ENCODE peak calls at places on chromosomes 6 and 20, in four cellular contexts. One of them, this sample, is unnamed. For H3F3A and H3K27me3, the result is how much of the 10 kb centered on the place peaks cover.

GRCh38 chr20:1396702-1397101 is 3.8 kb upstream of the FKBP1A start:
- DNase-seq in SK-N-SH: no peak
- DNase-seq in MM.1S: no peak
- DNase-seq in GM23338: no peak
- DNase-seq in this sample: no peak

GRCh38 chr20:37401282-37401929 is 55.5 kb downstream of the SRC start:
- DNase-seq in SK-N-SH: no peak
- DNase-seq in MM.1S: no peak
- DNase-seq in GM23338: no peak
- DNase-seq in this sample: no peak

GRCh38 chr6:15413558-15414257 is 167.8 kb downstream of the JARID2 start:
- DNase-seq in SK-N-SH: no peak
- DNase-seq in GM23338: no peak
- DNase-seq in MM.1S: no peak
- DNase-seq in this sample: no peak

GRCh38 chr6:126056355-126057004 is 70.1 kb downstream of the TRMT11 start:
- DNase-seq in SK-N-SH: no peak
- DNase-seq in MM.1S: no peak
- DNase-seq in GM23338: peak
- DNase-seq in this sample: no peak

GRCh38 chr20:13299401-13299800 is 78.3 kb downstream of the ISM1 start:
- DNase-seq in SK-N-SH: no peak
- DNase-seq in MM.1S: no peak
- DNase-seq in GM23338: no peak
- DNase-seq in this sample: no peak

GRCh38 chr6:159969204-159969912 is 476 bp downstream of the IGF2R start:
- DNase-seq in MM.1S: no peak
- DNase-seq in GM23338: peak
- DNase-seq in SK-N-SH: peak
- DNase-seq in this sample: no peak

GRCh38 chr6:147441751-147442150 is 66.7 kb upstream of the SAMD5 start:
- DNase-seq in SK-N-SH: no peak
- DNase-seq in MM.1S: no peak
- DNase-seq in GM23338: no peak
- DNase-seq in this sample: no peak

GRCh38 chr6:129890164-129890563 is 29.0 kb upstream of the TMEM244 start:
- DNase-seq in MM.1S: no peak
- DNase-seq in GM23338: no peak
- DNase-seq in SK-N-SH: no peak
- DNase-seq in this sample: peak

GRCh38 chr6:15352229-15352628 is 106.4 kb downstream of the JARID2 start:
- DNase-seq in MM.1S: no peak
- DNase-seq in GM23338: no peak
- DNase-seq in SK-N-SH: no peak
- DNase-seq in this sample: no peak

GRCh38 chr6:135212935-135213334 is 31.8 kb downstream of the MYB start:
- DNase-seq in GM23338: no peak
- DNase-seq in SK-N-SH: no peak
- DNase-seq in MM.1S: no peak
- DNase-seq in this sample: peak

GRCh38 chr6:149680490-149680889 is 32.0 kb upstream of the KATNA1 start:
- DNase-seq in GM23338: no peak
- DNase-seq in SK-N-SH: no peak
- DNase-seq in MM.1S: no peak
- DNase-seq in this sample: no peak

GRCh38 chr6:8941578-8941977 is 506.2 kb upstream of the SLC35B3 start:
- DNase-seq in GM23338: no peak
- DNase-seq in SK-N-SH: no peak
- DNase-seq in MM.1S: no peak
- DNase-seq in this sample: no peak

GRCh38 chr6:105137388-105137787 is 42.4 kb downstream of the POPDC3 start:
- DNase-seq in GM23338: peak
- DNase-seq in SK-N-SH: peak
- DNase-seq in MM.1S: no peak
- DNase-seq in this sample: no peak

GRCh38 chr6:105138141-105138540 is 41.7 kb downstream of the POPDC3 start:
- DNase-seq in SK-N-SH: no peak
- DNase-seq in GM23338: no peak
- DNase-seq in MM.1S: no peak
- DNase-seq in this sample: no peak

GRCh38 chr6:105135907-105136432 is 43.8 kb downstream of the POPDC3 start:
- DNase-seq in SK-N-SH: no peak
- DNase-seq in GM23338: peak
- DNase-seq in MM.1S: no peak
- DNase-seq in this sample: no peak

GRCh38 chr6:105135056-105135455 is 44.8 kb downstream of the POPDC3 start:
- DNase-seq in GM23338: peak
- DNase-seq in SK-N-SH: peak
- DNase-seq in MM.1S: no peak
- DNase-seq in this sample: peak

DNA sequence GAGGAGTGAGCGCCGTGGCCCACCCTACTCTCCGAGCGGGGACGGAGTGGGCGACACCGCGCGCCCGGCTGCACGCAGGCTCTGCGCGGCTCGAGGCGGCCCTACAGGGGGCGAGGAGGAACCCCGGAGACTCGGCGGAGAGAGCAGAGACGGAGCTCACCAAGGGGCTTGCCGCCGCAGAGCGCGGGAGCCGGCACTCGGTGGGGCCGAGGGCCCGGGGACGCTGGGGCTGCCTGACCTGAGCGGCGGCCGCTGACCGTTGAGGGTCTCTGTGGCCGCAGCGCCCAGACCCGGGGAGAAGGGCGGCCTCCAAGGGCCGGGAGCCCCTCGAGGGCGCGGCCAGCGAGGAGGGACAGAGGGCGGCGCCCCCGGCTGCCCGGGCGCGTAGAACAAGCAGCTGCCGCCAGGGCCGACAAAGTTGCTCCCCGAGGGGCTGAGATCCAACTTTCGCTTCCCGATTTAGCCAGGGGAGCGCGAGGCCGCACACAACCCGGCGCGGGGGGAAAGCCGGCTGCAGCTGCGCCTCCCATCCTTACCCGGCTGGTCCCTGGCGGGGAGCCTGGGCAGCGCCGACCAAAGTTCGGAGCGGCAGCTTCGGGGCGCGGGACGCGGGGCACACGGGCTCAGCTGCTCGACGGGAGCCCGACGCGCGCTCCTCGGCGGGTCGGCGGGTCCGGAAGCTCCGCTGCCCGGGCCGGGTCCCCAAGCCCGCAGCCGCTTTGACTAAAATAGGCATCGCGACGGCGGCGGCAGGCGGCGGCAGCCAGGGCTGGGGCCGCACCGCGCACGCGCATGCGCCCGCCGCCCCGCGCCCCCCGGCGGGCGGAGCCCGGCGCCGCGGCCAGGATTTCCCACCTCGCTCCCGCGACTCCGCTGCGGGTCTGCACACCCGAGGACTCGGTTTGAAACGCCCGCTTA is 43.1 kb downstream of the POPDC3 start:
- DNase-seq in SK-N-SH: peak
- DNase-seq in MM.1S: peak
- DNase-seq in GM23338: peak
- DNase-seq in this sample: no peak
- TF ChIP-seq CTCF in SK-N-SH: peak
- TF ChIP-seq CTCF in MM.1S: peak
- TF ChIP-seq CTCF in GM23338: no peak
- TF ChIP-seq CTCF in this sample: no peak

GRCh38 chr20:31565699-31566331 is 39.3 kb upstream of the ID1 start:
- DNase-seq in GM23338: no peak
- DNase-seq in SK-N-SH: no peak
- DNase-seq in MM.1S: peak
- DNase-seq in this sample: peak
- H3F3A ChIP-seq in GM23338: half or more
- H3F3A ChIP-seq in SK-N-SH: half or more
- H3F3A ChIP-seq in MM.1S: half or more
- H3F3A ChIP-seq in this sample: under half

GRCh38 chr6:79544299-79544927 is 7.2 kb upstream of the LCA5 start:
- DNase-seq in GM23338: peak
- DNase-seq in SK-N-SH: no peak
- DNase-seq in MM.1S: peak
- DNase-seq in this sample: no peak
- H3K27me3 ChIP-seq in GM23338: under half
- H3K27me3 ChIP-seq in SK-N-SH: under half
- H3K27me3 ChIP-seq in MM.1S: under half
- H3K27me3 ChIP-seq in this sample: under half

DNA sequence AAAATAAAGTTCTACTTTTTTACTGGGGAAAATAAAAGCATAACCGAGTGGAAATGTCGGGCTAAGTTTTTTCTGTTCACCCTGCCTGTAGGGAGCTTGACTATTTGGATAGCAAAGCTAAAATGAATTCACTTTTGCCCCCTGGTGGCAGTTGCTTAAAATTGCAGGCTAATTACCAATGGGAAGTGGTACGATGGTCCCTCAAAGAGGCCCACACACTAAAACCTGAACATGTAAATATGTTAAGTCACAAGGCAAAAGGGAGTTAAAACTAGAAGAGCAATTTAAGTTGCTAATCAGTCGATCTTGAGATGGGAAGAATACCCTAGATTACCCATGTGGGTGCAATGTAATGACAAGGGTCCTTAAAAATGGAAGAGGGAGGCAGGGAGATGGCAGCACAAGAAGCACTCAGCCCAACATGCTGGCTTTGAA is 916 bp upstream of the SUN5 start:
- DNase-seq in MM.1S: peak
- DNase-seq in GM23338: peak
- DNase-seq in SK-N-SH: no peak
- DNase-seq in this sample: peak
- TF ChIP-seq CTCF in MM.1S: peak
- TF ChIP-seq CTCF in GM23338: peak
- TF ChIP-seq CTCF in SK-N-SH: peak
- TF ChIP-seq CTCF in this sample: peak

GRCh38 chr20:38867062-38867359 is 59.2 kb upstream of the FAM83D start:
- DNase-seq in MM.1S: no peak
- DNase-seq in SK-N-SH: peak
- DNase-seq in GM23338: no peak
- DNase-seq in this sample: no peak

GRCh38 chr20:38863024-38863851 is 57.7 kb downstream of the PPP1R16B start:
- DNase-seq in MM.1S: no peak
- DNase-seq in GM23338: no peak
- DNase-seq in SK-N-SH: no peak
- DNase-seq in this sample: no peak

GRCh38 chr20:38864662-38865061 is 59.2 kb downstream of the PPP1R16B start:
- DNase-seq in GM23338: no peak
- DNase-seq in MM.1S: no peak
- DNase-seq in SK-N-SH: peak
- DNase-seq in this sample: no peak

GRCh38 chr20:38862226-38862625 is 56.7 kb downstream of the PPP1R16B start:
- DNase-seq in SK-N-SH: no peak
- DNase-seq in MM.1S: no peak
- DNase-seq in GM23338: no peak
- DNase-seq in this sample: no peak

GRCh38 chr20:38866265-38867061 is 59.8 kb upstream of the FAM83D start:
- DNase-seq in SK-N-SH: peak
- DNase-seq in MM.1S: no peak
- DNase-seq in GM23338: no peak
- DNase-seq in this sample: no peak
- H3F3A ChIP-seq in SK-N-SH: under half
- H3F3A ChIP-seq in MM.1S: under half
- H3F3A ChIP-seq in GM23338: under half
- H3F3A ChIP-seq in this sample: under half

GRCh38 chr6:127517698-127518097 is 1.4 kb downstream of the MTCL3 start:
- DNase-seq in GM23338: no peak
- DNase-seq in MM.1S: no peak
- DNase-seq in SK-N-SH: no peak
- DNase-seq in this sample: no peak

GRCh38 chr6:127515794-127516675 is 3.1 kb downstream of the MTCL3 start:
- DNase-seq in SK-N-SH: peak
- DNase-seq in GM23338: peak
- DNase-seq in MM.1S: peak
- DNase-seq in this sample: peak

GRCh38 chr6:127515234-127515793 is 3.8 kb downstream of the MTCL3 start:
- DNase-seq in SK-N-SH: peak
- DNase-seq in GM23338: peak
- DNase-seq in MM.1S: no peak
- DNase-seq in this sample: no peak

GRCh38 chr6:127518212-127518709 is 874 bp downstream of the MTCL3 start:
- DNase-seq in MM.1S: no peak
- DNase-seq in SK-N-SH: peak
- DNase-seq in GM23338: peak
- DNase-seq in this sample: no peak

DNA sequence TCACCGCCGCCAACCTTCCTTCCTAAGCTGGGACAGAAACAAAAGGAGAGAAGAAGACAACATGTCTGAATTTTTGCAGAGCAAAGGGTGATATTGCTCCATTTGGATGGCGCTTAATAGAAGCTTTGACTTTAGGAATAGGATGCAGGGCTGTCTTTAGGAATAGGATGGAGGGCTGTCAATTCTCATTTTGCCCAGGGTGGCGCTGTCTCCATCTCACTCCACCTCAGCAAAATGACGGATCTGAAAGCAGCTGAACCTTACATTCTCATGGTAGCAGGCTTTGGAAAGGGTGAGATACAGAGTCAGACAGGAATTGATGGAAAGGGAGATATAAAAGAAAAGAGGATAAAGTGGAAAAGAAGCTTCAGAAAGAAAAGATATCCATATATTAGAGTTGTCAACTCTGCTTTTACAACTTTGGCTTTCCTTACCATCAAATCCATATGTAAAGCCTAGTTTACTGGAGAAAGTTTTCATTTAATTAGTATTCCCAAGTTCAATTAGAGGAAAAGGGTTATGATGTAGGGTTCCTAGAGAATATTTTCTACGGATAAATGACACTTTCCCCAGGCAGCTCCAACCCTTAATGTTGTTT is 2.4 kb downstream of the MTCL3 start:
- DNase-seq in SK-N-SH: peak
- DNase-seq in GM23338: peak
- DNase-seq in MM.1S: peak
- DNase-seq in this sample: peak
- H3K27me3 ChIP-seq in SK-N-SH: under half
- H3K27me3 ChIP-seq in GM23338: under half
- H3K27me3 ChIP-seq in MM.1S: under half
- H3K27me3 ChIP-seq in this sample: under half